ENCODE peak calls at places on chromosomes 13 and 19, in ten cellular contexts. B, C, D, P, Z, H, M, R, J and Q are unnamed samples.

GRCh38 chr19:38915329-38916321 is 3.6 kb upstream of the CCER2 start:
- DNase-seq in B (no peak), C (no peak), D (no peak), P (no peak), Z (no peak), H (no peak), M (no peak), R (no peak), J (no peak), Q (no peak)

GRCh38 chr13:20024706-20025105 is 66.2 kb downstream of the ZMYM2 start:
- DNase-seq in B (no peak), C (no peak), D (no peak), P (no peak), Z (no peak), H (no peak), M (no peak), R (no peak), J (no peak), Q (no peak)

GRCh38 chr19:13133241-13133870 is 15.3 kb downstream of the NACC1 start:
- DNase-seq in B (no peak), C (no peak), D (no peak), P (no peak), Z (no peak), H (no peak), M (no peak), R (no peak), J (no peak), Q (no peak)

GRCh38 chr19:18232540-18233223 is 6.4 kb upstream of the PDE4C start:
- DNase-seq in B (no peak), C (no peak), D (no peak), P (no peak), Z (no peak), H (no peak), M (no peak), R (peak), J (no peak), Q (no peak)

GRCh38 chr13:101492251-101492910 is 39.9 kb downstream of the ITGBL1 start:
- DNase-seq in B (no peak), C (peak), D (no peak), P (no peak), Z (no peak), H (no peak), M (no peak), R (peak), J (peak), Q (no peak)

GRCh38 chr19:45117666-45118065 is 24.7 kb downstream of the PPP1R37 start:
- DNase-seq in B (no peak), C (no peak), D (no peak), P (no peak), Z (no peak), H (no peak), M (no peak), R (no peak), J (no peak), Q (no peak)

GRCh38 chr13:46168341-46168740 is 13.6 kb downstream of the LCP1 start:
- DNase-seq in B (no peak), C (peak), D (no peak), P (no peak), Z (peak), H (no peak), M (no peak), R (peak), J (no peak), Q (no peak)

GRCh38 chr13:113584870-113585671 is 518 bp downstream of the TFDP1 start:
- DNase-seq in B (peak), C (peak), D (no peak), P (no peak), Z (no peak), H (no peak), M (peak), R (peak), J (no peak), Q (no peak)

GRCh38 chr13:111210082-111210481 is 95.0 kb downstream of the ARHGEF7 start:
- DNase-seq in B (no peak), C (peak), D (no peak), P (no peak), Z (no peak), H (no peak), M (no peak), R (no peak), J (no peak), Q (no peak)

GRCh38 chr19:44554641-44555246 is 25.3 kb upstream of the CEACAM20 start:
- DNase-seq in B (no peak), C (no peak), D (no peak), P (no peak), Z (no peak), H (no peak), M (no peak), R (no peak), J (no peak), Q (no peak)

GRCh38 chr19:498591-498950 is 2.3 kb downstream of the MADCAM1 start:
- DNase-seq in B (no peak), C (no peak), D (no peak), P (no peak), Z (no peak), H (no peak), M (no peak), R (no peak), J (no peak), Q (no peak)

GRCh38 chr19:17775991-17776803 is 18.7 kb upstream of the B3GNT3 start:
- DNase-seq in B (no peak), C (peak), D (no peak), P (no peak), Z (no peak), H (no peak), M (no peak), R (peak), J (no peak), Q (no peak)

GRCh38 chr13:26926371-26926770 is 165.8 kb upstream of the GPR12 start:
- DNase-seq in B (no peak), C (no peak), D (no peak), P (no peak), Z (no peak), H (no peak), M (no peak), R (no peak), J (no peak), Q (no peak)

GRCh38 chr13:26934096-26934495 is 173.5 kb upstream of the GPR12 start:
- DNase-seq in B (no peak), C (no peak), D (no peak), P (no peak), Z (no peak), H (no peak), M (no peak), R (no peak), J (no peak), Q (no peak)

GRCh38 chr13:26927511-26927910 is 166.9 kb upstream of the GPR12 start:
- DNase-seq in B (no peak), C (no peak), D (no peak), P (no peak), Z (no peak), H (no peak), M (no peak), R (no peak), J (no peak), Q (no peak)

DNA sequence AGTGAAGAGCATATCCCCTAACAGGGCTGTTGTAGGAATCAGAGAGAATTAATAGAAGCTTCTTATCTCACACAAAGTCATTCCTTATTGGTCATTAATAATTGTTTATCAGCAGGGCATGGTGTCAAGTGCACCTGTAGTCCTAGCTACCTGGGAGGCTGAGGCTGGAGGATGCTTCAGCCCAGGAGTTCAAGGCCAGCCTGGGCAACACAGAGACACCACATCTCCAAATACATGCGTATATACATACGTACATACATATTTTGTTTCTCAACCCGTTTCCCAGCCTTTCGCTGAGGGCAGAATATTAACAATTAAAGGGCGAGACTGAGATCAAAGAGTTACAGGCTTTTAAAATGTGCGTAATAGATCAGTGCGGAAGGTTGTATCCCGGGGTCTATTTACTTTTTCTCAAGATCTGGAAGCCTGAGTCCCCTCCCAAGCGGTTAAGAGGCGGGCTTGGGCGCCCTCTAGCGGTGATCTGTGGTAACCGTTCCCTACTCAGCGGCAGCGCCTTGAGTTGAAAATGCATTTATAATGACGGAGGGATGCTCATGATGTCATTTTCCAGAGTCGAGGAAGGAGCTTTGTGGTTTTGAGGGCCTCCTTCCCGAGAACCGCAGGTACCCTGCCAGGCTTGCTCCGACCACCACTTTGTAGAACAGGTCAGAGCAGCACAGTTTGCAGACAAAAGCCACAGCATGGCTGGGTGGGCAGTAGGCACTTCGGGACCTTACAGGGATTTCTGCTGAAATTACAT is 169.6 kb upstream of the GPR12 start:
- DNase-seq in B (peak), C (peak), D (peak), P (peak), Z (peak), H (peak), M (peak), R (peak), J (peak), Q (no peak)
- H3K4me3 ChIP-seq in B (no peak), C (no peak), D (no peak), P (peak), Z (no peak), H (no peak), M (no peak), R (no peak), J (no peak), Q (no peak)

DNA sequence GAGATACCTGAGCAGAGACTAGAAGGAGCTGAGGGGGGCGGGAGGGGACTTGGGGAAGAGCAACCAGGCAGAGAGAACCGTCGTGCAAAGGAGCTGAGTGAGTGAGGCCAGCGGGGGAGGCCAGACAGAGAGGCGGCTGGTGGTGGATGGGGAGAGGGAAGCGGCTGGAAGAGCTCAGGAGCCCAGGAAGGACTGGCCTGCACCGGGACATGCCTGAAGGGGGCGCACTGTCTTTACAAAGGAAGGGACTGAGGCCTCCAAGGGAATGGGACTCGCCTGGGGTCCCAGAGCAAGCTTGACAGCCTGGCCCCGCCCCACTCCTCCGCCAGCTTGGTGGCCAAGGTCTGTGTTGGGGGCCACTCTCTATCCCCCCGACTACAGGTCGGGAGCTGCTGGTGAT is 14.9 kb downstream of the ONECUT3 start:
- DNase-seq in B (no peak), C (no peak), D (no peak), P (no peak), Z (no peak), H (no peak), M (no peak), R (peak), J (no peak), Q (no peak)
- TF ChIP-seq CTCF in B (no peak), C (peak), D (no peak), P (peak), Z (no peak), H (peak), M (no peak), R (peak), J (no peak), Q (peak)

DNA sequence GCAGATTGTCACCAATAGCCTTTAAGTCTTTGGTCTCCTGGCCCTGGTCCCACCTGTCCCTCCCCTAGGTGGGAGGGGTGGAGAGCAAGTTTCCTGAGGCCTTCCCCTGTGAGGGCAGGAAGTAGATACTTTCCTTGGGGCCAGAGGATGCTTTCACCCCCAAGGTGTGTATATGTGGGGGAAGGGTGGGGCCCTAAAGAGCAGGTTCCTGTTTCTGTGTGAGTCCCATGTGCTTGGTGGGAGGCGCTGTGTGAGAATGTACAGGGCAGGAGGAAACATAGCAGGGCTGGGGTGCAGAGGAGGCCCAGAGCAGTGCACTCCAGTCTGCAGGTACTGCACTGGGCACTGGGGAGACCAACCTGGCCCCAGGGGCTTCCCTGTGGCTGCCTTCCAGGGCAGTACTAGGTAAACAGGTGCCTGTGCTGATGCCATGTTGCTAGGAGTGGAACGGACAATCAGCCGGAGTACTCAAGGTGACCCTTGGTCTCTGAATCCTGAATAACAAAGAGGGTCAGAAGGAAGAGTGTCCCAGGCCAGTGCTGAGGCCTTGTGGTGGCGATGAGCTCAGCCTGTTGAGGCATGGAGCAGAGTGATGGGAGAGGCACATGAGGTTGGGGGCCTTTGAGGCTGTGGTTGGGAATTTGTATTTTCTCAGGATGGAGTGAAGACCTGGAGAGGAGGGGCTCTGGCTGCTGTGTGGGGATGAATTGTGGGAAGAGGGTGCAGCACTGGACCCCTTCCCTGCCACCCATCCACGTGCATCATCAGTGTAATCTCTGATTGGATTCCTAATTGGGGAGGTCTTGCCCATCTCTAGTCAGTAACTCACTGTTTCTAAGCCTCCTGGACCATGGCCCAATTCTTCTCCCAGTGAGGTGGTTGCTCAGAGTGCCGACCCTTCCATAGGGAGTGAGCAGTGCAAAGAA is 5.1 kb downstream of the EGLN2 start:
- DNase-seq in B (no peak), C (no peak), D (peak), P (no peak), Z (peak), H (no peak), M (peak), R (no peak), J (no peak), Q (no peak)
- H3K4me3 ChIP-seq in B (no peak), C (no peak), D (peak), P (no peak), Z (no peak), H (no peak), M (peak), R (no peak), J (no peak), Q (no peak)

GRCh38 chr19:33220115-33220514 is 5.5 kb downstream of the SLC7A10 start:
- DNase-seq in B (no peak), C (no peak), D (no peak), P (no peak), Z (no peak), H (no peak), M (no peak), R (no peak), J (no peak), Q (no peak)

GRCh38 chr19:33220735-33221134 is 4.9 kb downstream of the SLC7A10 start:
- DNase-seq in B (no peak), C (no peak), D (no peak), P (no peak), Z (no peak), H (no peak), M (no peak), R (no peak), J (no peak), Q (no peak)

GRCh38 chr19:33221641-33222040 is 4.0 kb downstream of the SLC7A10 start:
- DNase-seq in B (no peak), C (no peak), D (no peak), P (no peak), Z (no peak), H (peak), M (no peak), R (no peak), J (peak), Q (no peak)

GRCh38 chr19:33217881-33218280 is 7.8 kb downstream of the SLC7A10 start:
- DNase-seq in B (no peak), C (no peak), D (no peak), P (no peak), Z (no peak), H (no peak), M (no peak), R (no peak), J (no peak), Q (no peak)

DNA sequence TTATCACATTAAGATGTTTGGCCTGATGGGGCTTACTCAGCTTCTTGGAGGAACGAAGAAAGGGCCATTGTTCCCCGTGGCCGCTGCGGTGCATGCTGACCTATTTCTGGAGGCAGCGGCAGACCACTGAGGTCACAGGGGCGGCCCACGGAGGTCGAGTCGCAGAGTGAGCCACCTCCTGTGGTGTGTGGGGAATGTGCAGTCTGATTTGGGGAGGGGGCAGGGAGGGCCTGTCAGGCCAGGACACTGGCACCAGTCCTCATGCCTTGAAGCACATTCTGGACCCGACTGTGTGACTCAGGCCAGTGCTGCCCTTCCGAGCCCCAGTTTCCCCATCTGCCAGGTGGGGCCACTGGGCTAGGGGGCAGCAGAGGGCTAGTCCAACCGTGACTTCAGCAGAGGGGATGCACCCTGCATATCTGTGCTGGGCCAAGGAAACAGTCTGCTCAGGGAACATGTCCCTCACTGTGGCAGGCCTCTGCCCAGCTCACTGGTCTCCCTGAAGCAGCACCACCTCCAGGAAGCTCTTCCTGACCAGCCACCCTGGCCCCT is 6.3 kb downstream of the SLC7A10 start:
- DNase-seq in B (no peak), C (no peak), D (no peak), P (no peak), Z (no peak), H (no peak), M (no peak), R (peak), J (peak), Q (no peak)
- TF ChIP-seq CTCF in B (peak), C (peak), D (no peak), P (peak), Z (no peak), H (peak), M (no peak), R (no peak), J (peak), Q (peak)